ENCODE peak calls at places on chromosome 7, in nine cellular contexts. Z is NCI-H774; Y is stimulated activated CD8-positive, alpha-beta memory T cell treated with anti-CD3 and anti-CD28 coated beads, Interleukin-4, amount 100 ng/mL, for 1 hour; L is stimulated activated CD4-positive, alpha-beta T cell treated with anti-CD3 and anti-CD28 coated beads, Interleukin-1b, Interleukin-23, amount 100 ng/mL, for 48 hours; I is activated CD8-positive, alpha-beta memory T cell treated with anti-CD3 and anti-CD28 coated beads, Interleukin-2, amount 10 ng/mL, durations not matched to agents 7 days and 5 days; D is glutamatergic neuron; E is iPS DF 6.9; N is MM.1S; C is NB4. B is an unnamed sample.

GRCh38 chr7:159062596-159062995 is 82.1 kb downstream of the VIPR2 start:
- DNase-seq in E (no peak), Y (no peak), Z (no peak), D (no peak), L (no peak), I (no peak), C (no peak), N (no peak), B (no peak)

GRCh38 chr7:35241884-35242283 is 12.0 kb downstream of the TBX20 start:
- DNase-seq in E (no peak), C (no peak), D (no peak), Y (no peak), Z (no peak), N (peak), I (no peak), L (no peak), B (no peak)

GRCh38 chr7:55550838-55551537 is 21.3 kb downstream of the VOPP1 start:
- DNase-seq in N (no peak), I (no peak), L (no peak), Z (no peak), D (no peak), E (no peak), Y (no peak), C (no peak), B (no peak)

GRCh38 chr7:22061781-22062180 is 116.1 kb upstream of the CDCA7L start:
- DNase-seq in E (no peak), Y (no peak), D (no peak), C (no peak), I (no peak), L (no peak), N (no peak), Z (no peak), B (no peak)

GRCh38 chr7:38105874-38106483 is 72.1 kb upstream of the STARD3NL start:
- DNase-seq in Y (no peak), L (peak), E (no peak), N (peak), Z (peak), I (no peak), D (peak), C (peak), B (peak)

GRCh38 chr7:45881280-45881758 is 7.0 kb upstream of the IGFBP1 start:
- DNase-seq in L (no peak), C (no peak), N (no peak), Y (no peak), Z (no peak), D (no peak), E (no peak), I (no peak), B (no peak)

GRCh38 chr7:118195837-118196474 is 12.0 kb downstream of the LSM8 start:
- DNase-seq in D (peak), L (peak), Z (no peak), E (peak), I (peak), Y (no peak), N (peak), C (peak), B (peak)

GRCh38 chr7:155901176-155901575 is 88.9 kb upstream of the SHH start:
- DNase-seq in E (no peak), N (no peak), D (no peak), L (no peak), I (no peak), C (no peak), Y (no peak), Z (no peak), B (no peak)

GRCh38 chr7:108448777-108449576 is 7.3 kb downstream of the NRCAM start:
- DNase-seq in Y (no peak), C (no peak), L (no peak), I (no peak), N (no peak), D (no peak), Z (peak), E (no peak), B (peak)

GRCh38 chr7:63027075-63027474 is 971.6 kb upstream of the ZNF722 start:
- DNase-seq in Y (no peak), L (no peak), E (no peak), Z (no peak), D (no peak), I (no peak), N (no peak), C (no peak), B (no peak)

GRCh38 chr7:153523320-153524015 is 528.7 kb upstream of the DPP6 start:
- DNase-seq in Z (no peak), L (no peak), N (no peak), C (no peak), D (no peak), I (no peak), Y (no peak), E (no peak), B (no peak)

GRCh38 chr7:106392565-106392964 is 107.8 kb upstream of the NAMPT start:
- DNase-seq in C (no peak), Z (no peak), E (no peak), N (no peak), D (no peak), Y (no peak), L (no peak), I (no peak), B (no peak)

B was measured in NCI-H1436.